ENCODE peak calls at places on chromosome 5, in five cellular contexts. One of them, this sample, is unnamed.

GRCh38 chr5:80411589-80412219 is 3.8 kb downstream of the ZFYVE16 start:
- DNase-seq in ELF-1: no peak
- DNase-seq in anterior cingulate cortex: no peak
- DNase-seq in ecto neural progenitor cell: no peak
- DNase-seq in cardiac fibroblast: peak; percentile 9
- DNase-seq in this sample: no peak

GRCh38 chr5:95824747-95825146 is 2.2 kb upstream of the GLRX start:
- DNase-seq in ELF-1: no peak
- DNase-seq in anterior cingulate cortex: no peak
- DNase-seq in ecto neural progenitor cell: no peak
- DNase-seq in cardiac fibroblast: no peak
- DNase-seq in this sample: no peak

GRCh38 chr5:113276001-113276400 is 158.8 kb downstream of the TSSK1B start:
- DNase-seq in ELF-1: no peak
- DNase-seq in anterior cingulate cortex: no peak
- DNase-seq in ecto neural progenitor cell: no peak
- DNase-seq in cardiac fibroblast: no peak
- DNase-seq in this sample: no peak

GRCh38 chr5:9265391-9266287 is 280.2 kb downstream of the SEMA5A start:
- DNase-seq in ELF-1: peak; percentile 86
- DNase-seq in anterior cingulate cortex: no peak
- DNase-seq in ecto neural progenitor cell: no peak
- DNase-seq in cardiac fibroblast: peak; percentile 84
- DNase-seq in this sample: no peak

GRCh38 chr5:169778622-169779596 is 141.8 kb downstream of the DOCK2 start:
- DNase-seq in ELF-1: no peak
- DNase-seq in anterior cingulate cortex: no peak
- DNase-seq in ecto neural progenitor cell: no peak
- DNase-seq in cardiac fibroblast: no peak
- DNase-seq in this sample: no peak

GRCh38 chr5:116145416-116145815 is 60.6 kb downstream of the COMMD10 start:
- DNase-seq in ELF-1: no peak
- DNase-seq in anterior cingulate cortex: no peak
- DNase-seq in ecto neural progenitor cell: no peak
- DNase-seq in cardiac fibroblast: no peak
- DNase-seq in this sample: no peak

GRCh38 chr5:115962565-115963402 is 509 bp downstream of the LVRN start:
- DNase-seq in ELF-1: peak; percentile 76
- DNase-seq in anterior cingulate cortex: no peak
- DNase-seq in ecto neural progenitor cell: peak; percentile 60
- DNase-seq in cardiac fibroblast: peak; percentile 29
- DNase-seq in this sample: peak; percentile 65

GRCh38 chr5:154209591-154210081 is 19.1 kb downstream of the GALNT10 start:
- DNase-seq in ELF-1: no peak
- DNase-seq in anterior cingulate cortex: no peak
- DNase-seq in ecto neural progenitor cell: no peak
- DNase-seq in cardiac fibroblast: no peak
- DNase-seq in this sample: no peak

GRCh38 chr5:167790462-167791260 is 500.8 kb upstream of the WWC1 start:
- DNase-seq in ELF-1: no peak
- DNase-seq in anterior cingulate cortex: no peak
- DNase-seq in ecto neural progenitor cell: no peak
- DNase-seq in cardiac fibroblast: peak; percentile 25
- DNase-seq in this sample: no peak

GRCh38 chr5:107542428-107542827 is 128.3 kb downstream of the EFNA5 start:
- DNase-seq in ELF-1: no peak
- DNase-seq in anterior cingulate cortex: no peak
- DNase-seq in ecto neural progenitor cell: no peak
- DNase-seq in cardiac fibroblast: peak; percentile 98
- DNase-seq in this sample: no peak

GRCh38 chr5:169519358-169519757 is 64.2 kb upstream of the SPDL1 start:
- DNase-seq in ELF-1: no peak
- DNase-seq in anterior cingulate cortex: no peak
- DNase-seq in ecto neural progenitor cell: no peak
- DNase-seq in cardiac fibroblast: no peak
- DNase-seq in this sample: no peak

GRCh38 chr5:128667148-128667547 is 129.1 kb upstream of the FBN2 start:
- DNase-seq in ELF-1: no peak
- DNase-seq in anterior cingulate cortex: no peak
- DNase-seq in ecto neural progenitor cell: no peak
- DNase-seq in cardiac fibroblast: no peak
- DNase-seq in this sample: no peak

GRCh38 chr5:107467137-107467932 is 203.4 kb downstream of the EFNA5 start:
- DNase-seq in ELF-1: no peak
- DNase-seq in anterior cingulate cortex: no peak
- DNase-seq in ecto neural progenitor cell: no peak
- DNase-seq in cardiac fibroblast: no peak
- DNase-seq in this sample: no peak

GRCh38 chr5:172223901-172224873 is 30.2 kb downstream of the EFCAB9 start:
- DNase-seq in ELF-1: no peak
- DNase-seq in anterior cingulate cortex: no peak
- DNase-seq in ecto neural progenitor cell: no peak
- DNase-seq in cardiac fibroblast: no peak
- DNase-seq in this sample: no peak

GRCh38 chr5:131386779-131387178 is 122.9 kb downstream of the CDC42SE2 start:
- DNase-seq in ELF-1: no peak
- DNase-seq in anterior cingulate cortex: no peak
- DNase-seq in ecto neural progenitor cell: no peak
- DNase-seq in cardiac fibroblast: no peak
- DNase-seq in this sample: no peak

GRCh38 chr5:6950872-6951271 is 237.6 kb downstream of the TENT4A start:
- DNase-seq in ELF-1: no peak
- DNase-seq in anterior cingulate cortex: no peak
- DNase-seq in ecto neural progenitor cell: no peak
- DNase-seq in cardiac fibroblast: no peak
- DNase-seq in this sample: no peak

GRCh38 chr5:132251220-132251725 is 6.2 kb upstream of the PDLIM4 start:
- DNase-seq in ELF-1: no peak
- DNase-seq in anterior cingulate cortex: peak; percentile 71
- DNase-seq in ecto neural progenitor cell: peak; percentile 40
- DNase-seq in cardiac fibroblast: peak; percentile 39
- DNase-seq in this sample: no peak

GRCh38 chr5:172782169-172783039 is 11.4 kb upstream of the DUSP1 start:
- DNase-seq in ELF-1: no peak
- DNase-seq in anterior cingulate cortex: no peak
- DNase-seq in ecto neural progenitor cell: no peak
- DNase-seq in cardiac fibroblast: peak; percentile 67
- DNase-seq in this sample: no peak

GRCh38 chr5:106766913-106767312 is 903.8 kb downstream of the EFNA5 start:
- DNase-seq in ELF-1: no peak
- DNase-seq in anterior cingulate cortex: no peak
- DNase-seq in ecto neural progenitor cell: no peak
- DNase-seq in cardiac fibroblast: no peak
- DNase-seq in this sample: no peak

GRCh38 chr5:9421823-9422354 is 124.0 kb downstream of the SEMA5A start:
- DNase-seq in ELF-1: no peak
- DNase-seq in anterior cingulate cortex: no peak
- DNase-seq in ecto neural progenitor cell: no peak
- DNase-seq in cardiac fibroblast: peak; percentile 27
- DNase-seq in this sample: no peak

GRCh38 chr5:83547156-83547555 is 75.6 kb downstream of the VCAN start:
- DNase-seq in ELF-1: no peak
- DNase-seq in anterior cingulate cortex: no peak
- DNase-seq in ecto neural progenitor cell: no peak
- DNase-seq in cardiac fibroblast: no peak
- DNase-seq in this sample: no peak

GRCh38 chr5:147410496-147411395 is 99.1 kb downstream of the DPYSL3 start:
- DNase-seq in ELF-1: no peak
- DNase-seq in anterior cingulate cortex: no peak
- DNase-seq in ecto neural progenitor cell: no peak
- DNase-seq in cardiac fibroblast: no peak
- DNase-seq in this sample: peak; percentile 53

GRCh38 chr5:78747703-78748359 is 99.3 kb upstream of the LHFPL2 start:
- DNase-seq in ELF-1: peak; percentile 25
- DNase-seq in anterior cingulate cortex: no peak
- DNase-seq in ecto neural progenitor cell: no peak
- DNase-seq in cardiac fibroblast: peak; percentile 86
- DNase-seq in this sample: no peak

GRCh38 chr5:6586647-6587042 is 46.2 kb downstream of the NSUN2 start:
- DNase-seq in ELF-1: no peak
- DNase-seq in anterior cingulate cortex: no peak
- DNase-seq in ecto neural progenitor cell: peak; percentile 16
- DNase-seq in cardiac fibroblast: no peak
- DNase-seq in this sample: no peak

GRCh38 chr5:87300744-87301143 is 33.1 kb downstream of the RASA1 start:
- DNase-seq in ELF-1: no peak
- DNase-seq in anterior cingulate cortex: no peak
- DNase-seq in ecto neural progenitor cell: no peak
- DNase-seq in cardiac fibroblast: peak; percentile 95
- DNase-seq in this sample: no peak

GRCh38 chr5:77832938-77833337 is 56.8 kb upstream of the TBCA start:
- DNase-seq in ELF-1: peak; percentile 62
- DNase-seq in anterior cingulate cortex: no peak
- DNase-seq in ecto neural progenitor cell: no peak
- DNase-seq in cardiac fibroblast: no peak
- DNase-seq in this sample: no peak

GRCh38 chr5:45695680-45696093 is 493 bp downstream of the HCN1 start:
- DNase-seq in ELF-1: peak; percentile 3
- DNase-seq in anterior cingulate cortex: no peak
- DNase-seq in ecto neural progenitor cell: no peak
- DNase-seq in cardiac fibroblast: no peak
- DNase-seq in this sample: no peak

GRCh38 chr5:160363661-160364060 is 6.8 kb downstream of the C1QTNF2 start:
- DNase-seq in ELF-1: no peak
- DNase-seq in anterior cingulate cortex: no peak
- DNase-seq in ecto neural progenitor cell: no peak
- DNase-seq in cardiac fibroblast: no peak
- DNase-seq in this sample: no peak

GRCh38 chr5:78600656-78601452 is 47.7 kb downstream of the LHFPL2 start:
- DNase-seq in ELF-1: no peak
- DNase-seq in anterior cingulate cortex: no peak
- DNase-seq in ecto neural progenitor cell: no peak
- DNase-seq in cardiac fibroblast: peak; percentile 85
- DNase-seq in this sample: no peak

GRCh38 chr5:113084402-113085083 is 107.9 kb downstream of the DCP2 start:
- DNase-seq in ELF-1: peak; percentile 67
- DNase-seq in anterior cingulate cortex: no peak
- DNase-seq in ecto neural progenitor cell: no peak
- DNase-seq in cardiac fibroblast: no peak
- DNase-seq in this sample: peak; percentile 76

GRCh38 chr5:53423724-53424123 is 56.7 kb upstream of the FST start:
- DNase-seq in ELF-1: no peak
- DNase-seq in anterior cingulate cortex: no peak
- DNase-seq in ecto neural progenitor cell: no peak
- DNase-seq in cardiac fibroblast: no peak
- DNase-seq in this sample: no peak

GRCh38 chr5:141742866-141743651 is 61.0 kb upstream of the ARAP3 start:
- DNase-seq in ELF-1: peak; percentile 77
- DNase-seq in anterior cingulate cortex: no peak
- DNase-seq in ecto neural progenitor cell: peak; percentile 87
- DNase-seq in cardiac fibroblast: peak; percentile 45
- DNase-seq in this sample: no peak

GRCh38 chr5:14148890-14149671 is 5.9 kb downstream of the TRIO start:
- DNase-seq in ELF-1: peak; percentile 44
- DNase-seq in anterior cingulate cortex: no peak
- DNase-seq in ecto neural progenitor cell: no peak
- DNase-seq in cardiac fibroblast: no peak
- DNase-seq in this sample: no peak

GRCh38 chr5:172115541-172115982 is 72.5 kb downstream of the STK10 start:
- DNase-seq in ELF-1: no peak
- DNase-seq in anterior cingulate cortex: no peak
- DNase-seq in ecto neural progenitor cell: no peak
- DNase-seq in cardiac fibroblast: no peak
- DNase-seq in this sample: no peak

GRCh38 chr5:178080056-178080455 is 33.3 kb upstream of the N4BP3 start:
- DNase-seq in ELF-1: no peak
- DNase-seq in anterior cingulate cortex: no peak
- DNase-seq in ecto neural progenitor cell: no peak
- DNase-seq in cardiac fibroblast: no peak
- DNase-seq in this sample: no peak

GRCh38 chr5:108505608-108506007 is 123.7 kb upstream of the FBXL17 start:
- DNase-seq in ELF-1: no peak
- DNase-seq in anterior cingulate cortex: no peak
- DNase-seq in ecto neural progenitor cell: no peak
- DNase-seq in cardiac fibroblast: no peak
- DNase-seq in this sample: no peak

GRCh38 chr5:31984691-31985090 is 189.4 kb downstream of the GOLPH3 start:
- DNase-seq in ELF-1: no peak
- DNase-seq in anterior cingulate cortex: no peak
- DNase-seq in ecto neural progenitor cell: no peak
- DNase-seq in cardiac fibroblast: no peak
- DNase-seq in this sample: no peak

GRCh38 chr5:132363431-132364112 is 5.9 kb upstream of the SLC22A5 start:
- DNase-seq in ELF-1: no peak
- DNase-seq in anterior cingulate cortex: no peak
- DNase-seq in ecto neural progenitor cell: no peak
- DNase-seq in cardiac fibroblast: peak; percentile 98
- DNase-seq in this sample: no peak

GRCh38 chr5:138369706-138370105 is 17.2 kb downstream of the KDM3B start:
- DNase-seq in ELF-1: no peak
- DNase-seq in anterior cingulate cortex: no peak
- DNase-seq in ecto neural progenitor cell: no peak
- DNase-seq in cardiac fibroblast: peak; percentile 33
- DNase-seq in this sample: no peak

GRCh38 chr5:82330506-82330905 is 52.4 kb upstream of the RPS23 start:
- DNase-seq in ELF-1: no peak
- DNase-seq in anterior cingulate cortex: no peak
- DNase-seq in ecto neural progenitor cell: no peak
- DNase-seq in cardiac fibroblast: no peak
- DNase-seq in this sample: no peak